ENCODE peak calls at places on chromosomes 13 and 19, in ten cellular contexts. F is dorsolateral prefrontal cortex, I is testis, Y is endothelial cell, J is GM10248, P is progenitor cell of endocrine pancreas, D is esophagus muscularis mucosa, U is WERI-Rb-1, A is tibial artery, L is heart right ventricle. Z is an unnamed sample.

GRCh38 chr19:4099054-4099764 is 24.7 kb downstream of the MAP2K2 start:
- DNase-seq in I (no peak), F (no peak), A (no peak), P (no peak), Y (no peak), L (no peak), U (no peak), J (no peak), D (no peak), Z (no peak)

GRCh38 chr13:65342938-65343337 is 1887.2 kb downstream of the PCDH9 start:
- DNase-seq in U (no peak), D (no peak), Y (no peak), P (no peak), F (no peak), J (no peak), I (no peak), A (no peak), L (no peak), Z (no peak)

GRCh38 chr19:58543826-58544590 is at the start of gene TRIM28:
- DNase-seq in L (peak), D (peak), Y (peak), U (peak), P (peak), I (peak), A (peak), F (peak), J (peak), Z (peak)

GRCh38 chr19:4443966-4444764 is 13.4 kb downstream of the UBXN6 start:
- DNase-seq in P (no peak), F (no peak), I (no peak), Y (no peak), A (no peak), L (no peak), U (no peak), D (no peak), J (no peak), Z (no peak)

GRCh38 chr19:5255602-5256231 is 84.9 kb downstream of the PTPRS start:
- DNase-seq in A (no peak), U (no peak), Y (no peak), F (no peak), J (no peak), D (no peak), P (no peak), I (no peak), L (no peak), Z (no peak)

GRCh38 chr19:33202546-33203507 is 8.7 kb downstream of the LRP3 start:
- DNase-seq in A (no peak), Y (no peak), L (no peak), P (no peak), I (no peak), U (no peak), D (no peak), J (no peak), F (no peak), Z (no peak)

GRCh38 chr13:106213028-106213427 is 322.4 kb downstream of the EFNB2 start:
- DNase-seq in A (no peak), Y (no peak), I (no peak), U (no peak), P (no peak), L (no peak), D (no peak), J (no peak), F (no peak), Z (no peak)

GRCh38 chr19:18013621-18014111 is 5.7 kb downstream of the ARRDC2 start:
- DNase-seq in A (peak), F (no peak), D (no peak), U (no peak), I (no peak), J (no peak), P (no peak), Y (no peak), L (no peak), Z (no peak)

GRCh38 chr19:42250249-42250665 is 4.7 kb downstream of the ERF start:
- DNase-seq in L (peak), J (no peak), U (no peak), I (no peak), Y (no peak), D (no peak), F (no peak), A (peak), P (no peak), Z (no peak)

GRCh38 chr13:35723061-35723461 is 246.6 kb upstream of the MAB21L1 start:
- DNase-seq in I (peak), U (no peak), J (no peak), D (no peak), Y (no peak), A (no peak), L (no peak), P (no peak), F (no peak), Z (no peak)

GRCh38 chr13:61485128-61485765 is 69.6 kb upstream of the PCDH20 start:
- DNase-seq in L (no peak), D (no peak), P (no peak), Y (no peak), I (no peak), F (no peak), A (no peak), U (no peak), J (no peak), Z (no peak)

GRCh38 chr13:76974618-76974975 is 17.3 kb upstream of the CLN5 start:
- DNase-seq in I (no peak), P (no peak), Y (no peak), J (no peak), L (no peak), F (no peak), A (no peak), D (no peak), U (no peak), Z (no peak)

GRCh38 chr19:56211718-56212117 is 9.6 kb downstream of the ZSCAN5C start:
- DNase-seq in L (no peak), U (no peak), J (no peak), P (no peak), Y (no peak), A (no peak), F (no peak), I (no peak), D (no peak), Z (no peak)

GRCh38 chr13:98664510-98664909 is 87.6 kb upstream of the STK24 start:
- DNase-seq in D (no peak), A (no peak), I (no peak), L (no peak), U (no peak), J (no peak), F (no peak), P (no peak), Y (no peak), Z (no peak)
- TF ChIP-seq CTCF in D (no peak), A (no peak), I (no peak), L (no peak), U (no peak), J (no peak), F (no peak), P (no peak), Y (no peak), Z (no peak)

GRCh38 chr19:46579286-46579944 is 21.7 kb upstream of the CALM3 start:
- DNase-seq in J (no peak), U (no peak), F (peak), L (no peak), A (no peak), D (no peak), P (no peak), I (peak), Y (peak), Z (peak)
- TF ChIP-seq CTCF in J (peak), U (no peak), F (no peak), L (no peak), A (no peak), D (no peak), P (peak), I (no peak), Y (peak), Z (peak)

GRCh38 chr13:37769545-37769944 is 100.0 kb downstream of the TRPC4 start:
- DNase-seq in Y (no peak), F (no peak), U (no peak), P (no peak), I (no peak), D (no peak), L (no peak), A (no peak), J (no peak), Z (no peak)

DNA sequence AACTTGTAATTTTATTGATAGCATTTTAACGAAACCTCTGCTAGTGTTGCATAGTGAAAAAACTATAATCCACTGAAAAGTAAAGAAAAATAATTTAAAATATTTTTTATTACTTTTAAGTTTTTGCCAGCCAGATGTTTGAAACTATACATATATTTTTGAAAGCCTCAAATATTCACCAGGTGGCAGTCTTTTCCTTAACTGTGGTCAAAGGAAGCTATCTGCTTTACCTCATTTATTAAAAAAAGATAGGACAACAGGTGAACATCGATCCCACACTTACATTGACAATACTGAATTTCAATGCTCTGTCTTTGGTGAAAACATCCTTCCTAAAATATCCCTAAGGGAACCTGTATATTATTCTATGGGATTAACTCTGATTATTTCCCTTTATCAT is 100.5 kb downstream of the TRPC4 start:
- DNase-seq in A (no peak), D (no peak), J (no peak), P (no peak), I (no peak), U (no peak), L (no peak), Y (no peak), F (no peak), Z (no peak)
- TF ChIP-seq CTCF in A (no peak), D (no peak), J (no peak), P (peak), I (no peak), U (no peak), L (peak), Y (no peak), F (peak), Z (no peak)

GRCh38 chr13:94114166-94114565 is 365.3 kb downstream of the DCT start:
- DNase-seq in U (no peak), D (no peak), Y (no peak), A (no peak), I (no peak), J (no peak), F (no peak), P (no peak), L (no peak), Z (no peak)

GRCh38 chr13:94119360-94119936 is 360.0 kb downstream of the DCT start:
- DNase-seq in L (no peak), A (no peak), J (no peak), F (no peak), U (no peak), Y (no peak), I (no peak), P (peak), D (no peak), Z (no peak)

GRCh38 chr13:94112731-94113130 is 366.8 kb downstream of the DCT start:
- DNase-seq in D (no peak), J (no peak), L (no peak), Y (no peak), F (no peak), I (no peak), U (no peak), P (no peak), A (no peak), Z (no peak)

GRCh38 chr13:94112227-94112626 is 367.3 kb downstream of the DCT start:
- DNase-seq in U (no peak), F (no peak), I (no peak), J (no peak), D (no peak), L (no peak), A (no peak), Y (no peak), P (no peak), Z (no peak)

DNA sequence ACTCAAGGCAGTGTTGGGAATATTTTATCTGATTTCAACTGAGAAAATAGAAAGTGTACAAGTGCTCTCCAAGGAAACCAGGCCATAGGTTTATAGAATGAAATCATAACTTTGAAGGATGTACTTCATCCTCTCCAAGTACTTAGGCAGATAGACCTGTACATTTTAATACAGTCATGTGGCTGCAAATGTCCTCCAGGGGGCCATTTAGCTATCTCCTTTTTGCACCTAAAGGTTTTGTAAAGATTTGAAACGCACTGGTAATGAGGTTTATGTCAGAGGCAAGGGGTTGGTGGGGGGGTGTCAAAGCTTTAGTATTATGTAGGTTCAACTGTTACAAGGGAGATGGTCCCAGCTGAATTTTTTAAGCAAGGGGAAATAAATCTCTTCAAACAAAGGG is 364.4 kb downstream of the DCT start:
- DNase-seq in Y (no peak), J (no peak), L (no peak), A (no peak), F (no peak), I (no peak), D (no peak), P (no peak), U (peak), Z (no peak)
- TF ChIP-seq CTCF in Y (no peak), J (no peak), L (no peak), A (no peak), F (no peak), I (no peak), D (no peak), P (peak), U (no peak), Z (peak)

DNA sequence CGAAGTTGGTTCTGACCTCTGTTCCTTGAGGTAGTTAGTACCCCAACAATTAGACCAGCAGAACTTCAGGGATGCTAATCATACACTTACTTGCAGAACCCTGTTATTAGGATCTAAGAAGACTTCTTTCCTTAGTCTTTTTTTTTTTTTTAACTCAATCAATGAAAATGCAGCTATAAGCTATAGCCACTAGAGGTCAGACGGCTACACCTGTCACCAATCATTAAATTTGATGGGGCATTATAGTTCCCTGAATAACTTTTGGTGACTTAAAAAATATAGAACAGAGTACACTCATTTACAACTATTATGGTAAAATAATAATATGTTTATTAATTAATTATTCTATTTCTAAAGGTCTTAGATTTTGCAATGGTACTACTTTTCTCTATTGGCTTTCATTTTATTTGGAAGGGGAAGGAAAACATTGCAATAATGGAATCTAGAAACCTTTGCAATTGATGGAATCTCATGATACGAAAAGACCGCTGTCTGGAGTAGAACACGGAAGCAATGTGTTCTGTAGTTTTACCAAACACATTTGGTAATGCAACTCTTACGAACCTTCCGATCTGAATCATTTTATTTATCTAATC is 483.2 kb downstream of the DIAPH3 start:
- DNase-seq in A (no peak), L (no peak), F (no peak), Y (no peak), U (no peak), I (no peak), D (no peak), P (no peak), J (peak), Z (no peak)
- TF ChIP-seq CTCF in A (peak), L (peak), F (peak), Y (peak), U (no peak), I (peak), D (peak), P (peak), J (peak), Z (peak)

DNA sequence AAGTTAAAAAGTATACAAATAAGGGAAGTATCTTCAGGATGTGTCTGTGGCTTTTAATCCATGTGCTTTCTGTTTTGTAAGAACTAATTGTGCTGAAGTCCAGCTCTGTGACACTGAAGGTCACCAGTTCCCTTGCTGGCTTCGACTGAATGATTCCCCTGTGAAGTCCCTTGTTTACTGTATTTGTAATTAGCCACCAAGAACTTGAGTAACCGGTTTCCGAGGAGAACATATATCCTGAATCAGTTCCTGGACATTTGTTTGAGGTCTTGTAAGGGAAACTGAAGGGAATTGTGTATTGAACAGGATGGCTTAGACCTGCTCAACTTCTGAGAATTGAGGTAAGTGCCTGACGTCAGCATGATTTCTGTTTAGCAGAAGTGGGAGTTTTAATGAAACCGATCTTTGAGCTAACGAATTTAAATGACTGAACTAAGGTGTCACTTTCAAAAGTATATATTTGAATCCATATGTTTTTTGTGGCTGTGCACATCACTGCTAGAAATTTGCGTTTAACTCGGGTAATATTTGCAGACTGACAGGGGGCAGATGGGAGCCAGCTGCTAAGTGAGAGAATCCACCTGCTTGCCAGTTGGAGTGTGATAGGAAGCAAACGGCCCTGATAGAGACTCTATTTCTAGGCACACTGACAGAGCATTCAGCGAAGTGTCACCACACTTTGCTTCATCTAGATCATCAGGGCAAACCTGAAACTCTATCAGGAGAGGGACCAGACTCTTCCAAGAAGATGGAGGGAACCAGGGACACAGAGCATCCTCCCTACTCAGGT is 530.0 kb downstream of the RFC3 start:
- DNase-seq in L (no peak), J (no peak), Y (no peak), D (no peak), I (no peak), F (no peak), U (no peak), P (no peak), A (no peak), Z (no peak)
- TF ChIP-seq CTCF in L (no peak), J (no peak), Y (no peak), D (no peak), I (no peak), F (no peak), U (no peak), P (no peak), A (no peak), Z (no peak)

Z was measured in glutamatergic neuron.